ENCODE peak calls at places on chromosomes 3 and 15, in six cellular contexts. D, Y, A, B, N and S are unnamed samples.

GRCh38 chr3:24495334-24495994 is 814 bp upstream of the THRB start:
- DNase-seq in D (peak; percentile 36), N (peak; percentile 15), Y (peak; percentile 70), A (peak; percentile 78), B (peak; percentile 61), S (peak; percentile 24)

GRCh38 chr3:170761103-170761502 is 108.9 kb downstream of the RPL22L1 start:
- DNase-seq in D (no peak), A (no peak), B (no peak), N (no peak), Y (no peak), S (no peak)

GRCh38 chr15:47194718-47195117 is 522.6 kb upstream of the SEMA6D start:
- DNase-seq in B (peak; percentile 10), Y (no peak), D (no peak), A (no peak), N (no peak), S (no peak)

GRCh38 chr3:10712121-10712520 is 103.9 kb upstream of the SLC6A11 start:
- DNase-seq in A (no peak), B (no peak), D (no peak), Y (no peak), N (no peak), S (no peak)

GRCh38 chr3:11120091-11120845 is 34.0 kb upstream of the HRH1 start:
- DNase-seq in Y (no peak), A (no peak), B (no peak), N (no peak), D (no peak), S (no peak)

GRCh38 chr3:60431599-60431958 is 819.7 kb downstream of the FHIT start:
- DNase-seq in N (no peak), Y (no peak), B (peak; percentile 1), D (no peak), A (no peak), S (no peak)

GRCh38 chr3:98013428-98014349 is 21.4 kb downstream of the GABRR3 start:
- DNase-seq in A (no peak), D (no peak), B (peak; percentile 83), Y (no peak), N (no peak), S (no peak)

GRCh38 chr3:32502089-32502943 is at the start of gene CMTM6:
- DNase-seq in Y (peak; percentile 84), A (peak; percentile 85), N (peak; percentile 84), B (peak; percentile 77), D (peak; percentile 77), S (peak; percentile 92)

GRCh38 chr3:157559401-157559800 is 56.2 kb upstream of the VEPH1 start:
- DNase-seq in D (no peak), A (no peak), Y (no peak), N (no peak), B (no peak), S (no peak)

GRCh38 chr3:126442099-126442848 is 33.4 kb downstream of the ZXDC start:
- DNase-seq in D (peak; percentile 60), A (peak; percentile 17), Y (peak; percentile 25), B (no peak), N (peak; percentile 75), S (peak; percentile 34)

GRCh38 chr3:39146083-39146501 is 7.3 kb downstream of the CSRNP1 start:
- DNase-seq in B (no peak), Y (no peak), N (no peak), D (no peak), A (no peak), S (peak; percentile 77)

GRCh38 chr15:92906563-92907081 is 6.5 kb downstream of the CHD2 start:
- DNase-seq in Y (no peak), A (no peak), N (no peak), B (peak; percentile 78), D (no peak), S (peak; percentile 73)

GRCh38 chr15:84833447-84833846 is 16.3 kb downstream of the ALPK3 start:
- DNase-seq in N (peak; percentile 58), D (peak; percentile 55), A (no peak), Y (no peak), B (no peak), S (no peak)

GRCh38 chr3:128198313-128198712 is 45.0 kb downstream of the EEFSEC start:
- DNase-seq in N (no peak), B (no peak), A (no peak), D (no peak), Y (no peak), S (no peak)

GRCh38 chr15:86591994-86592746 is 512.5 kb downstream of the AGBL1 start:
- DNase-seq in Y (no peak), B (no peak), D (peak; percentile 29), N (no peak), A (peak; percentile 22), S (no peak)

GRCh38 chr3:9690451-9691450 is 12.9 kb upstream of the CPNE9 start:
- DNase-seq in A (no peak), Y (no peak), N (no peak), D (no peak), B (no peak), S (peak; percentile 74)

GRCh38 chr15:84840741-84841429 is 23.7 kb downstream of the ALPK3 start:
- DNase-seq in A (peak; percentile 94), D (peak; percentile 74), N (peak; percentile 38), Y (peak; percentile 92), B (peak; percentile 73), S (peak; percentile 69)

GRCh38 chr3:100348727-100349126 is 14.2 kb downstream of the NIT2 start:
- DNase-seq in D (no peak), Y (no peak), A (no peak), N (no peak), B (no peak), S (no peak)

DNA sequence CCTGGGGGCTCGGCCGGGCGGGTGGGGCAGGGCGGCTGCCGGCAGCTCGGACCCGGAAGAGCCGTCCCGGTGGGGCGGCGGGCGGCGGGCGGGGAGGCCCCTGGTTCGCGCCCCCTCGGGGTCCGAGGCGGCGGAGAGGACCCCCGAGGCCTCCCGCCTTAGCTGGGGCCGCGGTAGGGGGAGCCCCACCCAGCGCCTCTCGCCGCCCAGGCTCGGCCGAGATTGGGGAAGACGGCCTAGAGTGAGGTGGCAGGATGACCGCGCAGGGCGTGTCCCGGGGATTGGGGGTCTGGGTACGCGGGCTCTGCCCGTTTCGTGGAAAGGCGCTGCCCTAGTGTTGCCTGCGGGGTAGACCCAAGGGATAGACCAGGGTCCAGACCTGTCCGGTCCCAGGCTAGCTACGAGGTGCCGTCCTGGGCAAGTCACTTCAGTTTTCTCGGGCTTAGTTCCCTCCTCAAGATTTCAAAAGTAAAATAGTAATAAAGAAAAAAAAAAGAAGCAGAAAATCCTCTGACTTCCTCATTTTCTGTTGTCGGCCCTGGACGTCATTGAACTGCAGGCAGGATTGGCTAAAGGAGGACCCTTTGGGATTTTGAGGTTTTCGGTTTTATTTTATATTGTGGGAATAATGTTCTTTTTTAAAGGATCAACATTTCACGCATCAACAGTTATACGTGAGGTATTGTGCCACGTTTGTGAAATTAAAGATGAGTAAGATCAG is 580 bp downstream of the IQGAP1 start:
- DNase-seq in Y (peak; percentile 58), A (peak; percentile 59), B (peak; percentile 66), D (peak; percentile 70), N (peak; percentile 73), S (peak; percentile 80)
- TF ChIP-seq POLR2A in Y (no peak), A (no peak), B (no peak), D (no peak), N (no peak), S (no peak)

GRCh38 chr3:195259564-195260285 is 11.2 kb downstream of the XXYLT1 start:
- DNase-seq in A (peak; percentile 80), D (peak; percentile 95), B (peak; percentile 54), Y (peak; percentile 85), N (peak; percentile 92), S (peak; percentile 90)
- TF ChIP-seq CTCF in A (peak; percentile 99), D (peak; percentile 85), B (peak; percentile 91), Y (no peak), N (peak; percentile 99), S (peak; percentile 100)

GRCh38 chr3:64218329-64218728 is 6.9 kb downstream of the PRICKLE2 start:
- DNase-seq in A (no peak), D (no peak), B (no peak), N (no peak), Y (no peak), S (no peak)
- H3K27ac ChIP-seq in A (no peak overlapping the region), D (peak overlapping the region; percentile 87), B (no peak overlapping the region), N (no peak overlapping the region), Y (no peak overlapping the region), S (peak overlapping the region; percentile 11)

GRCh38 chr3:45994661-45995369 is 809 bp downstream of the FYCO1 start:
- DNase-seq in D (peak; percentile 32), Y (no peak), A (peak; percentile 41), B (no peak), N (peak; percentile 45), S (peak; percentile 61)
- TF ChIP-seq POLR2A in D (no peak), Y (no peak), A (no peak), B (no peak), N (no peak), S (no peak)

DNA sequence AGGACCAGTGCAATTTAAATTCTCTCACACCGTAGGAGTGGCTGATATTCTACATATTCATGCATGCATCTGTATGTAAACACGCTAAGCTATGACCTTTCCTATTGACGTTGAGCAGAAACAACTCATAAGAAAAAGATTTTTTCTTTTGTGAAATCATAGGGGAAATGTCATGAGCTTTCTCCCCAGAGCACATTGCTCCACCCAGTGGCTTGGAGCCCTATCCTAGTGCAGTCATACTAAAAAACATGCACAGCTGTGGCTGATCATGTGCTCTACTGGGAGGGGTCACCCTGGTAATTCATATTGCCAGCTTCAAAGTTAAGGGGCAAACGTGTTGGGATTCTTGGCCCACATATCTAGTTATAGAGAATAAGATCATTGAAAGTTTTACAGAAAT is 1.8 kb upstream of the MESD start:
- DNase-seq in N (peak; percentile 45), D (peak; percentile 68), A (peak; percentile 75), Y (no peak), B (no peak), S (no peak)
- TF ChIP-seq CTCF in N (no peak), D (no peak), A (peak; percentile 30), Y (no peak), B (no peak), S (no peak)

DNA sequence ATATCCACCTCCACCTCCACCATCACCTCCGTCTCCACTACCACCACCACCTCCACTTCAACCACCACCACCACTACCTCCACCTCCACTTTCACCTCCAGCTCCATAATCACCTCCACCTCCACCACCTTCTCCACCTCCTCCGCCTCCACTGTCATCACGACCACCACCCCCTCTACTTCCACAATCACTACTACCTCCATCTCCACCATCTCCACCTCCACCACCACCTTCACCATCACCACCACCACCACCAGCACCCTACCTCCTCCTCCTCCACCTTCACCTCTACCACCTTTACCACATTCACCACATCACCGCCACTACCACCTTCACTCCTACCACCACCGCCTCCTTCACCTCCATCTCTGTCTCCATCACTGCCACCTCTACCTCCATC is 435.7 kb downstream of the MCTP2 start:
- DNase-seq in A (no peak), N (no peak), Y (no peak), B (no peak), D (no peak), S (no peak)
- H3K27ac ChIP-seq in A (no peak overlapping the region), N (no peak overlapping the region), Y (no peak overlapping the region), B (no peak overlapping the region), D (no peak overlapping the region), S (no peak overlapping the region)

GRCh38 chr3:50235716-50236483 is at the start of gene GNAI2:
- DNase-seq in A (peak; percentile 99), N (peak; percentile 98), Y (peak; percentile 99), D (peak; percentile 99), B (peak; percentile 94), S (peak; percentile 98)
- TF ChIP-seq POLR2A in A (peak; percentile 75), N (peak; percentile 84), Y (no peak), D (peak; percentile 96), B (peak; percentile 84), S (peak; percentile 94)